ENCODE peak calls at places on chromosomes 16 and 17, in ten cellular contexts. G is GM23338, W is HCT116, Q is GM12878, C is prostate gland, H is vagina, M is Panc1, V is breast epithelium, Z is sigmoid colon, Y is GM12891. X is an unnamed sample.

GRCh38 chr16:49636608-49637007 is 219.3 kb downstream of the ZNF423 start:
- DNase-seq in G (no peak), W (no peak), Q (no peak), C (no peak), H (no peak), M (no peak), V (no peak), Z (no peak), Y (no peak), X (no peak)

GRCh38 chr16:78896280-78896679 is 704.3 kb downstream of the MAF start:
- DNase-seq in G (no peak), W (no peak), Q (no peak), C (no peak), H (peak), M (no peak), V (no peak), Z (no peak), Y (no peak), X (no peak)

GRCh38 chr16:50151744-50152143 is 1.4 kb upstream of the TENT4B start:
- DNase-seq in G (no peak), W (no peak), Q (no peak), C (no peak), H (no peak), M (no peak), V (no peak), Z (no peak), Y (no peak), X (no peak)

GRCh38 chr16:84115919-84116719 is 623 bp downstream of the MBTPS1 start:
- DNase-seq in G (no peak), W (no peak), Q (no peak), C (peak), H (no peak), M (no peak), V (peak), Z (no peak), Y (peak), X (peak)

GRCh38 chr16:84065536-84066132 is 23.0 kb upstream of the SLC38A8 start:
- DNase-seq in G (peak), W (peak), Q (no peak), C (peak), H (no peak), M (no peak), V (no peak), Z (no peak), Y (no peak), X (no peak)

GRCh38 chr16:69481901-69482341 is 57.5 kb downstream of the CYB5B start:
- DNase-seq in G (peak), W (no peak), Q (no peak), C (peak), H (peak), M (no peak), V (peak), Z (peak), Y (no peak), X (no peak)

GRCh38 chr17:41324180-41325075 is 8.9 kb upstream of the KRTAP17-1 start:
- DNase-seq in G (peak), W (peak), Q (no peak), C (peak), H (peak), M (no peak), V (peak), Z (no peak), Y (no peak), X (no peak)

GRCh38 chr17:66858182-66859083 is 23.5 kb downstream of the CACNG5 start:
- DNase-seq in G (no peak), W (no peak), Q (no peak), C (no peak), H (no peak), M (no peak), V (no peak), Z (no peak), Y (no peak), X (no peak)

GRCh38 chr17:82848022-82848592 is 8.3 kb upstream of the ZNF750 start:
- DNase-seq in G (no peak), W (no peak), Q (no peak), C (peak), H (no peak), M (no peak), V (peak), Z (peak), Y (no peak), X (no peak)

GRCh38 chr17:70089513-70090148 is 14.6 kb downstream of the KCNJ16 start:
- DNase-seq in G (no peak), W (no peak), Q (no peak), C (peak), H (no peak), M (no peak), V (no peak), Z (no peak), Y (no peak), X (no peak)
- TF ChIP-seq POLR2AphosphoS5 in G (no peak), W (no peak), Q (no peak), C (peak), H (no peak), M (peak), V (no peak), Z (no peak), Y (no peak), X (no peak)

GRCh38 chr17:63621684-63622570 is at the start of gene MAP3K3:
- DNase-seq in G (peak), W (peak), Q (peak), C (peak), H (peak), M (peak), V (peak), Z (peak), Y (peak), X (peak)
- TF ChIP-seq POLR2AphosphoS5 in G (peak), W (peak), Q (peak), C (peak), H (peak), M (peak), V (peak), Z (peak), Y (peak), X (peak)

DNA sequence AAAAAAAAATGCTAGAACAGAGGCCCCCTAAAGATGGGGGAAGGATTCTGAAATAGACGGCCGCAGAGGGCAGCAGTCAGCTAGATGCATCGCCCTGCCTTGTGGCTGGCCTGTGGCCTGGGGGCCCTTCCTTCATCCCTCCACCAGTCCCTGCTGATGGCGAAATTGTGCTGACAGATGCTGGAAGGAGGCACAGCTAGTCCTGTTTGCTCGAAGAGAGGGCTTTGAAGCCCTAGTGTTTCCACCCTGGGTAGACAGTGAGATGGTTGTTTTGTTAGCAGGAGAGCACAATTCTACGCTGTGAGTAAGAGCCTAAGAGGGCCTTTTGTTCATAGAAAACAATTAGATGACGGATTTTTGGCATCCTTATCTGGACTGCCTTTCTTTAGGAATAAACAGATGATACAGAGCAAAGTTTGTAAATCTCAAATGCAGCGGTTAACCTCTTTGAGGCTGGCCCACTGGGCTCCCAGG is 22.9 kb downstream of the VPS35L start:
- DNase-seq in G (no peak), W (no peak), Q (no peak), C (no peak), H (no peak), M (no peak), V (no peak), Z (peak), Y (no peak), X (no peak)
- TF ChIP-seq POLR2AphosphoS5 in G (no peak), W (no peak), Q (no peak), C (no peak), H (no peak), M (no peak), V (no peak), Z (peak), Y (no peak), X (no peak)

DNA sequence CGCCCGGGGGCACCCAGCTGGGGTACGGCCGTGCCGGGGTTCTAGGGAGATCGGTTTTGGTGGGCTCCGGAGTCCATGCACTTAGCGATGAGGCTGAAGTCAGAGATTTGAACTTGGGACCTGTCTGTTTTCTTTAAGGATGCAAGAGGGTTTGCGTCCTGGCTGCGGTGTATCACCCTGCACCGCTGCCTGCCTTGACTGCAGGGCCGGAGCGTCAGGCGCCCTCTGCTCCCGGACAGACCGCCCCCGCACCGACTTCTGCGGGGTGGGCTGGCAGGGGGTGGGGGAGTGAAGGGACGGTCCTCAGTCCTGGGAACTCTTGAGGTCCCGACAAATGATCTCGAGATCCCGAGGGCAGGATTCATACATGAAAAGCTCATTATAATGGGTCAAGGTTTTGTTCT is 701 bp downstream of the PDP2 start:
- DNase-seq in G (peak), W (no peak), Q (no peak), C (no peak), H (no peak), M (no peak), V (peak), Z (no peak), Y (no peak), X (no peak)
- TF ChIP-seq POLR2AphosphoS5 in G (no peak), W (no peak), Q (no peak), C (no peak), H (no peak), M (no peak), V (no peak), Z (no peak), Y (no peak), X (no peak)

GRCh38 chr17:44947461-44948314 is at the start of gene KIF18B:
- DNase-seq in G (peak), W (peak), Q (peak), C (peak), H (peak), M (peak), V (peak), Z (peak), Y (peak), X (peak)
- TF ChIP-seq POLR2AphosphoS5 in G (peak), W (peak), Q (peak), C (peak), H (peak), M (peak), V (peak), Z (peak), Y (peak), X (peak)

X was measured in GM12892.